ENCODE peak calls at places on chromosomes 12 and 14, in nine cellular contexts. One of them, this sample, is unnamed.

GRCh38 chr14:100900837-100901390 is 2.6 kb downstream of the RTL1 start:
- DNase-seq in GM23248: peak
- DNase-seq in dorsolateral prefrontal cortex: no peak
- DNase-seq in M059J: peak
- DNase-seq in Calu3: peak
- DNase-seq in NCI-H2081: peak
- DNase-seq in fibroblast of the conjunctiva: peak
- DNase-seq in WTC11: peak
- DNase-seq in nephron progenitor cell: peak
- DNase-seq in this sample: no peak

GRCh38 chr14:35331605-35332516 is 39.7 kb downstream of the PSMA6 start:
- DNase-seq in nephron progenitor cell: no peak
- DNase-seq in WTC11: no peak
- DNase-seq in fibroblast of the conjunctiva: no peak
- DNase-seq in dorsolateral prefrontal cortex: no peak
- DNase-seq in M059J: peak
- DNase-seq in NCI-H2081: no peak
- DNase-seq in GM23248: peak
- DNase-seq in Calu3: peak
- DNase-seq in this sample: peak

GRCh38 chr12:108814462-108815211 is 42.7 kb downstream of the SSH1 start:
- DNase-seq in NCI-H2081: no peak
- DNase-seq in fibroblast of the conjunctiva: no peak
- DNase-seq in GM23248: peak
- DNase-seq in M059J: no peak
- DNase-seq in Calu3: no peak
- DNase-seq in dorsolateral prefrontal cortex: no peak
- DNase-seq in WTC11: no peak
- DNase-seq in nephron progenitor cell: no peak
- DNase-seq in this sample: peak

GRCh38 chr12:43277630-43278267 is 274.3 kb downstream of the ADAMTS20 start:
- DNase-seq in Calu3: peak
- DNase-seq in WTC11: no peak
- DNase-seq in NCI-H2081: no peak
- DNase-seq in nephron progenitor cell: no peak
- DNase-seq in GM23248: peak
- DNase-seq in dorsolateral prefrontal cortex: no peak
- DNase-seq in fibroblast of the conjunctiva: no peak
- DNase-seq in M059J: peak
- DNase-seq in this sample: no peak

GRCh38 chr14:23114669-23115491 is 4.2 kb downstream of the CEBPE start:
- DNase-seq in Calu3: peak
- DNase-seq in M059J: peak
- DNase-seq in fibroblast of the conjunctiva: peak
- DNase-seq in dorsolateral prefrontal cortex: no peak
- DNase-seq in WTC11: no peak
- DNase-seq in GM23248: peak
- DNase-seq in nephron progenitor cell: no peak
- DNase-seq in NCI-H2081: no peak
- DNase-seq in this sample: peak

GRCh38 chr12:11650697-11651281 is 1.3 kb downstream of the ETV6 start:
- DNase-seq in M059J: peak
- DNase-seq in fibroblast of the conjunctiva: no peak
- DNase-seq in nephron progenitor cell: no peak
- DNase-seq in GM23248: peak
- DNase-seq in WTC11: no peak
- DNase-seq in Calu3: no peak
- DNase-seq in dorsolateral prefrontal cortex: no peak
- DNase-seq in NCI-H2081: no peak
- DNase-seq in this sample: peak

GRCh38 chr14:76331328-76332011 is 44.5 kb upstream of the ESRRB start:
- DNase-seq in fibroblast of the conjunctiva: no peak
- DNase-seq in NCI-H2081: no peak
- DNase-seq in dorsolateral prefrontal cortex: no peak
- DNase-seq in Calu3: no peak
- DNase-seq in M059J: no peak
- DNase-seq in WTC11: no peak
- DNase-seq in nephron progenitor cell: no peak
- DNase-seq in GM23248: no peak
- DNase-seq in this sample: no peak

GRCh38 chr12:3976351-3976938 is 103.2 kb upstream of the PARP11 start:
- DNase-seq in nephron progenitor cell: no peak
- DNase-seq in GM23248: no peak
- DNase-seq in WTC11: no peak
- DNase-seq in NCI-H2081: no peak
- DNase-seq in Calu3: no peak
- DNase-seq in M059J: no peak
- DNase-seq in fibroblast of the conjunctiva: no peak
- DNase-seq in dorsolateral prefrontal cortex: no peak
- DNase-seq in this sample: no peak

GRCh38 chr14:104938960-104939359 is 14.3 kb downstream of the PLD4 start:
- DNase-seq in WTC11: no peak
- DNase-seq in Calu3: no peak
- DNase-seq in dorsolateral prefrontal cortex: no peak
- DNase-seq in M059J: no peak
- DNase-seq in NCI-H2081: no peak
- DNase-seq in GM23248: no peak
- DNase-seq in fibroblast of the conjunctiva: no peak
- DNase-seq in nephron progenitor cell: no peak
- DNase-seq in this sample: no peak

GRCh38 chr14:54392131-54392859 is 4.5 kb upstream of the CDKN3 start:
- DNase-seq in NCI-H2081: no peak
- DNase-seq in dorsolateral prefrontal cortex: no peak
- DNase-seq in M059J: no peak
- DNase-seq in nephron progenitor cell: no peak
- DNase-seq in fibroblast of the conjunctiva: no peak
- DNase-seq in Calu3: no peak
- DNase-seq in GM23248: no peak
- DNase-seq in WTC11: no peak
- DNase-seq in this sample: no peak

GRCh38 chr12:110549716-110550115 is 33.4 kb downstream of the PPTC7 start:
- DNase-seq in WTC11: no peak
- DNase-seq in fibroblast of the conjunctiva: no peak
- DNase-seq in nephron progenitor cell: no peak
- DNase-seq in Calu3: no peak
- DNase-seq in dorsolateral prefrontal cortex: no peak
- DNase-seq in NCI-H2081: no peak
- DNase-seq in M059J: no peak
- DNase-seq in GM23248: no peak
- DNase-seq in this sample: no peak